ENCODE peak calls at places on chromosomes 11 and 22, in four cellular contexts. S is astrocyte, V is PC-9, B is SK-N-SH. C is an unnamed sample.

GRCh38 chr11:34408580-34409172 is 30.1 kb upstream of the CAT start:
- DNase-seq in S (no peak), V (no peak), B (no peak), C (no peak)

GRCh38 chr11:35525501-35526175 is at the start of gene PAMR1:
- DNase-seq in S (peak; percentile 63), V (no peak), B (no peak), C (peak; percentile 89)

GRCh38 chr11:2912498-2912897 is 16.7 kb downstream of the PHLDA2 start:
- DNase-seq in S (peak; percentile 76), V (peak; percentile 90), B (peak; percentile 67), C (peak; percentile 67)

GRCh38 chr22:42717197-42717967 is 3.3 kb downstream of the A4GALT start:
- DNase-seq in S (no peak), V (no peak), B (no peak), C (peak; percentile 88)

GRCh38 chr11:71420455-71421241 is 27.5 kb downstream of the DHCR7 start:
- DNase-seq in S (peak; percentile 6), V (peak; percentile 48), B (peak; percentile 63), C (peak; percentile 72)

GRCh38 chr11:92505689-92506088 is 281.1 kb downstream of the FAT3 start:
- DNase-seq in S (no peak), V (peak; percentile 39), B (no peak), C (no peak)

GRCh38 chr22:50173221-50173982 is 2.9 kb downstream of the PANX2 start:
- DNase-seq in S (no peak), V (no peak), B (no peak), C (no peak)

GRCh38 chr11:43735115-43735514 is 54.6 kb downstream of the HSD17B12 start:
- DNase-seq in S (no peak), V (no peak), B (no peak), C (no peak)

GRCh38 chr22:48256776-48257689 is 1494.6 kb downstream of the TBC1D22A start:
- DNase-seq in S (no peak), V (no peak), B (no peak), C (no peak)

GRCh38 chr11:77705195-77705876 is 67.7 kb upstream of the CLNS1A start:
- DNase-seq in S (peak; percentile 73), V (peak; percentile 73), B (no peak), C (no peak)

GRCh38 chr11:60485987-60486386 is 6.6 kb upstream of the MS4A12 start:
- DNase-seq in S (no peak), V (no peak), B (peak; percentile 39), C (peak; percentile 74)

GRCh38 chr11:68999093-68999747 is 13.8 kb downstream of the MRGPRF start:
- DNase-seq in S (no peak), V (no peak), B (no peak), C (peak; percentile 13)

GRCh38 chr11:128735935-128736610 is 42.2 kb downstream of the FLI1 start:
- DNase-seq in S (no peak), V (no peak), B (no peak), C (no peak)

GRCh38 chr11:2401436-2401984 is 960 bp downstream of the TSSC4 start:
- DNase-seq in S (no peak), V (no peak), B (no peak), C (no peak)

GRCh38 chr22:21837184-21837979 is 30.1 kb downstream of the MAPK1 start:
- DNase-seq in S (peak; percentile 94), V (peak; percentile 42), B (no peak), C (no peak)

GRCh38 chr11:106017088-106017487 is 5.0 kb downstream of the MSANTD4 start:
- DNase-seq in S (no peak), V (no peak), B (no peak), C (no peak)

GRCh38 chr11:47060807-47061206 is 115.9 kb downstream of the ARFGAP2 start:
- DNase-seq in S (peak; percentile 41), V (peak; percentile 18), B (no peak), C (no peak)

GRCh38 chr22:28907311-28908008 is 24.1 kb downstream of the ZNRF3 start:
- DNase-seq in S (no peak), V (no peak), B (no peak), C (no peak)

GRCh38 chr11:119797736-119798135 is 68.7 kb upstream of the NECTIN1 start:
- DNase-seq in S (no peak), V (no peak), B (no peak), C (peak; percentile 61)

GRCh38 chr11:60175860-60176275 is 7.0 kb downstream of the MS4A6A start:
- DNase-seq in S (no peak), V (no peak), B (no peak), C (no peak)

GRCh38 chr11:64642418-64642735 is 51.4 kb downstream of the SLC22A12 start:
- DNase-seq in S (no peak), V (no peak), B (no peak), C (no peak)

GRCh38 chr22:35958334-35958733 is 70.3 kb downstream of the RBFOX2 start:
- DNase-seq in S (no peak), V (no peak), B (no peak), C (no peak)

GRCh38 chr11:107785401-107785800 is 73.2 kb downstream of the SLC35F2 start:
- DNase-seq in S (peak; percentile 58), V (peak; percentile 59), B (no peak), C (no peak)

GRCh38 chr22:44181912-44182590 is 1.3 kb downstream of the PARVG start:
- DNase-seq in S (no peak), V (no peak), B (no peak), C (no peak)

GRCh38 chr11:28146123-28146751 is 38.0 kb downstream of the METTL15 start:
- DNase-seq in S (peak; percentile 93), V (peak; percentile 68), B (no peak), C (no peak)

GRCh38 chr11:85627332-85627997 is at the start of gene DLG2:
- DNase-seq in S (peak; percentile 18), V (peak; percentile 65), B (peak; percentile 21), C (no peak)

GRCh38 chr11:122306776-122307479 is 190.9 kb upstream of the BLID start:
- DNase-seq in S (no peak), V (no peak), B (no peak), C (peak; percentile 75)

GRCh38 chr11:123478352-123478986 is 48.4 kb downstream of the GRAMD1B start:
- DNase-seq in S (peak; percentile 62), V (peak; percentile 65), B (peak; percentile 76), C (peak; percentile 79)

GRCh38 chr11:8813658-8814057 is 97.3 kb upstream of the AKIP1 start:
- DNase-seq in S (peak; percentile 76), V (peak; percentile 63), B (peak; percentile 78), C (peak; percentile 89)

GRCh38 chr11:19680824-19681368 is 31.7 kb upstream of the NAV2 start:
- DNase-seq in S (peak; percentile 42), V (no peak), B (no peak), C (no peak)

GRCh38 chr22:49630448-49630946 is 197.2 kb downstream of the BRD1 start:
- DNase-seq in S (no peak), V (no peak), B (no peak), C (no peak)

GRCh38 chr11:73204711-73205121 is 13.4 kb upstream of the P2RY2 start:
- DNase-seq in S (no peak), V (no peak), B (no peak), C (peak; percentile 21)

GRCh38 chr11:102237096-102237735 is 80.1 kb upstream of the BIRC3 start:
- DNase-seq in S (peak; percentile 87), V (no peak), B (no peak), C (no peak)

GRCh38 chr11:40274017-40274416 is 1185.4 kb downstream of the LRRC4C start:
- DNase-seq in S (peak; percentile 97), V (no peak), B (no peak), C (no peak)

GRCh38 chr22:22553735-22554134 is 5.3 kb downstream of the PRAME start:
- DNase-seq in S (no peak), V (no peak), B (no peak), C (no peak)

GRCh38 chr11:26028294-26028954 is 303.5 kb upstream of the ANO3 start:
- DNase-seq in S (peak; percentile 47), V (no peak), B (no peak), C (no peak)

GRCh38 chr11:121487191-121487590 is 34.4 kb upstream of the SORL1-AS1 start:
- DNase-seq in S (no peak), V (no peak), B (no peak), C (no peak)

GRCh38 chr22:19336133-19337075 is 44.9 kb upstream of the CLTCL1 start:
- DNase-seq in S (no peak), V (no peak), B (no peak), C (no peak)

GRCh38 chr11:87819141-87819540 is 356.1 kb downstream of the RAB38 start:
- DNase-seq in S (peak; percentile 53), V (no peak), B (no peak), C (no peak)

GRCh38 chr22:31530816-31531180 is 34.5 kb downstream of the SFI1 start:
- DNase-seq in S (peak; percentile 55), V (no peak), B (no peak), C (no peak)
- TF ChIP-seq CTCF in S (no peak), V (no peak), B (no peak), C (no peak)

GRCh38 chr22:23751441-23751996 is 607 bp upstream of the ZNF70 start:
- DNase-seq in S (no peak), V (no peak), B (no peak), C (peak; percentile 60)
- H2AFZ ChIP-seq in S (peak overlapping the region; percentile 98), V (peak overlapping the region; percentile 89), B (peak overlapping the region; percentile 93), C (no peak overlapping the region)

DNA sequence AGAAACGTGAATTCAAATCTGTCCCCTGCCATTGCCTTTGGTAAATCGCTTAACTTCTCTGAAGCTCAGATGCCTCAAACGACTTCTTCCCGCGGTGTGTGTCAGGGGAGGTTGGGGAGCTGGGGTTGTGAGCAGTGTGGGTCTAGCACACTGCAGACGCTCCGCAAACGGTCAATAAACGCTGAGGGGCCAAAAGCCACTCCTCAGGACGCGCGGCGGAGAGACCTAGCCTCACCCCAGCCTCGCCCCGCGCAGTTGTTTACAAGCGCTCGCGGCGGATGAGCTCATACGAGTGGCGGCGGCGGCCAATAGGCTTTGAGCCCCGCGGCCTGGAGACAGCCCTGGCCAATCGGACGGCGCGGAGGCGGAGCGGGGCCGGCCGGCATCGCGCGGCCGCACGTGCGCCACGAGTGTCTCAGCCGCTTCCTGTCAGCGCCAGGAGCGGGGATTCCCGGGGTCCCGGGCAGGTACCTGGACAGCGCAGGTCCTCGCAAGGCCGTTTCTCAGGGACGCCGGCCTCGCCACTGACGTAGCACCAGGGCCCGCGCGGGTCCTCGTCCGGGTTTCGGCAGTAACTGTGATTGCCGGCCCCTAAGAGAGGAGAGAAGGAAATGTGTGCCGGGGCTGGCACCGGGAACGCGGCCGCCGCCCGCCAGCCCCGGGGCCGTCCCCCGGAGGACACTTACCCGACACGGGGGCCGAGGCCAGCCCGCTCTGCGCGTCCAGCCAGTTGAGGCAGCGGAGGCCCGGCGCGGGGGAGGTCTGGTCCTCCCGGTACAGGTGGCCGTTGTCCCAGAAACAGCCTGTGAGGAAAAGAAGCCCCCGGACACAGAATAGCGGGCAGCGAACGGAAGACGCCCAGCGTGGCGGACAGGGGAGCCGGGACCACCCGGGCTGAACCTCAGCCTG is 1.5 kb downstream of the PIK3IP1 start:
- DNase-seq in S (peak; percentile 78), V (peak; percentile 90), B (peak; percentile 96), C (peak; percentile 95)
- TF ChIP-seq CTCF in S (no peak), V (no peak), B (no peak), C (no peak)

GRCh38 chr22:39471421-39472141 is 14.8 kb downstream of the MGAT3 start:
- DNase-seq in S (peak; percentile 21), V (peak; percentile 58), B (no peak), C (no peak)
- H2AFZ ChIP-seq in S (peak overlapping the region; percentile 68), V (no peak overlapping the region), B (no peak overlapping the region), C (no peak overlapping the region)

C was measured in H9.